ENCODE peak calls at places on chromosomes 16 and 17, in five cellular contexts. T is ascending aorta; Q is CD8-positive, alpha-beta memory T cell; H is body of pancreas; V is neuronal stem cell. S is an unnamed sample.

GRCh38 chr16:23518435-23518891 is 8.2 kb upstream of the GGA2 start:
- DNase-seq in T (no peak), Q (no peak), H (no peak), V (no peak), S (no peak)

GRCh38 chr17:27573971-27574525 is 56.9 kb upstream of the LGALS9 start:
- DNase-seq in T (no peak), Q (no peak), H (no peak), V (no peak), S (no peak)

GRCh38 chr16:49856741-49857330 is 924 bp upstream of the ZNF423 start:
- DNase-seq in T (peak; percentile 87), Q (no peak), H (peak; percentile 78), V (peak; percentile 77), S (peak; percentile 66)

GRCh38 chr17:72523491-72523890 is 402.7 kb downstream of the SOX9 start:
- DNase-seq in T (no peak), Q (no peak), H (no peak), V (no peak), S (no peak)

GRCh38 chr16:26787924-26788323 is 278.8 kb upstream of the C16orf82 start:
- DNase-seq in T (no peak), Q (no peak), H (no peak), V (no peak), S (no peak)

GRCh38 chr17:62627904-62628603 is 584 bp downstream of the MRC2 start:
- DNase-seq in T (peak; percentile 80), Q (no peak), H (no peak), V (peak; percentile 21), S (peak; percentile 47)

GRCh38 chr16:86756882-86757703 is 178.7 kb downstream of the FOXL1 start:
- DNase-seq in T (no peak), Q (no peak), H (no peak), V (no peak), S (no peak)

GRCh38 chr17:73797594-73798110 is 153.4 kb upstream of the SDK2 start:
- DNase-seq in T (peak; percentile 53), Q (no peak), H (no peak), V (no peak), S (no peak)

GRCh38 chr16:21162661-21163151 is 4.2 kb downstream of the LDAF1 start:
- DNase-seq in T (no peak), Q (no peak), H (peak; percentile 60), V (no peak), S (no peak)

GRCh38 chr16:73565263-73565662 is 517.3 kb upstream of the ZFHX3 start:
- DNase-seq in T (no peak), Q (no peak), H (no peak), V (no peak), S (no peak)

GRCh38 chr16:31221357-31222160 is 4.6 kb upstream of the PYDC1 start:
- DNase-seq in T (no peak), Q (no peak), H (no peak), V (no peak), S (no peak)

GRCh38 chr17:78040561-78041400 is 82.3 kb downstream of the TNRC6C start:
- DNase-seq in T (peak; percentile 81), Q (no peak), H (peak; percentile 23), V (no peak), S (peak; percentile 67)

GRCh38 chr16:2359919-2360318 is 19.4 kb upstream of the ABCA3 start:
- DNase-seq in T (no peak), Q (no peak), H (no peak), V (no peak), S (no peak)

GRCh38 chr16:87216148-87216823 is 100.9 kb downstream of the C16orf95 start:
- DNase-seq in T (no peak), Q (no peak), H (no peak), V (no peak), S (no peak)

GRCh38 chr17:35312790-35313711 is 60.4 kb downstream of the SLFN11 start:
- DNase-seq in T (peak; percentile 69), Q (peak; percentile 83), H (peak; percentile 55), V (peak; percentile 51), S (peak; percentile 47)

GRCh38 chr17:64420143-64420670 is 28.7 kb upstream of the MILR1 start:
- DNase-seq in T (no peak), Q (no peak), H (peak; percentile 19), V (peak; percentile 63), S (no peak)

GRCh38 chr16:59181821-59182420 is 447.8 kb upstream of the GOT2 start:
- DNase-seq in T (no peak), Q (no peak), H (no peak), V (no peak), S (no peak)

GRCh38 chr17:38544175-38544838 is 61.4 kb downstream of the SRCIN1 start:
- DNase-seq in T (no peak), Q (no peak), H (no peak), V (no peak), S (no peak)

GRCh38 chr17:31587462-31587861 is 196.0 kb downstream of the RAB11FIP4 start:
- DNase-seq in T (no peak), Q (no peak), H (no peak), V (no peak), S (no peak)

GRCh38 chr16:75733305-75734141 is 7.2 kb upstream of the CPHXL start:
- DNase-seq in T (peak; percentile 69), Q (no peak), H (no peak), V (peak; percentile 24), S (no peak)

GRCh38 chr16:68386628-68387027 is 61.7 kb downstream of the SMPD3 start:
- DNase-seq in T (no peak), Q (no peak), H (no peak), V (no peak), S (no peak)

GRCh38 chr17:58333396-58334207 is 5.0 kb upstream of the TSPOAP1 start:
- DNase-seq in T (no peak), Q (no peak), H (no peak), V (no peak), S (no peak)

GRCh38 chr17:27232328-27232727 is 61.6 kb upstream of the WSB1 start:
- DNase-seq in T (no peak), Q (no peak), H (no peak), V (no peak), S (no peak)

GRCh38 chr17:60926466-60927183 is 249.0 kb downstream of the BCAS3 start:
- DNase-seq in T (no peak), Q (no peak), H (no peak), V (no peak), S (no peak)

GRCh38 chr17:76199466-76199865 is 40.8 kb downstream of the RNF157 start:
- DNase-seq in T (no peak), Q (peak; percentile 17), H (no peak), V (no peak), S (no peak)

GRCh38 chr17:42472709-42473521 is 14.2 kb downstream of the ATP6V0A1 start:
- DNase-seq in T (no peak), Q (no peak), H (no peak), V (no peak), S (peak; percentile 39)

DNA sequence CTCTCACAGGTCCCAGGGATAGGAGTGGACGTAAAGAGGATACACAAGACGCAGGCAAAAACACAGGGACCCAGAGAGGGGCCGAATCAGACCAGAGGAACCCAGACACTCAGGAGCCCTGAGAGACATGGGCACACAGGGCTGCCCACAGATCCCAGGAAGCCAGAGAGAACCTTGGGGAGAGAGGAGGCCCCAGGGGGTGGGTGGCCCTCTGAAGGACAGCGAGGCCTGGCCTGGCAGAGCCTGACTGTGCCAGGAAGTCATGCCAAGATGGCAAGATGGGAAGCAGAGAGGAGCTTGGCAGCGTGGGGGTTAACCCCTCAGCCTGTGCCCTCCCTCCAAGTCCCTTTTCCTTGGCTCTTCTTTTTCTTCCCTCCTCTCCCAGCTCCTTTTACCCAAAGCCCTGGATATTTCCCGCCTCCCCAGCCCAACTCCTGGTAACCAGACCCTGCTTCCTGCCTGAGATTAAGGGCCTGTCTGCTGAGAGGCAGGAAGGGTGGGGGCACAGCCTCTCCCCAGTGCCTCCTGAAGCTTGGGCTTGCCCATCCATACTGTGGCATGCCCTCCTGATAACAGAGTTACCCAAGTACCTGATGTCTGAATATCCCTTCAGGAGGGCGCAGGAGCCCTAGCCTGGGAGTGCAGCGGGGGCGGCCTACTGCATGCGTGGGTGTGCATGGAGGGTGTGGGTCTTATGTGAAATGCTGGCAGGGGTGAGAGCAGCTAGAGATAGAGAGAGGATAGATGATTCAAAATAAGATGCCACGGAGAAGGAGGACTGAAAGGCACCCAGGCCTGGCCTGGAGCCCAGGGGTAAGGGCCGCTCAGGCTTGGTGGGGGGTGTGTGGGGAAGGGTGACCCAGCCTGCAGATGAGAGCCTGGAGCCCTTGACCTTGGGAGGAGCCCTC is 6.0 kb upstream of the TBX21 start:
- DNase-seq in T (no peak), Q (no peak), H (no peak), V (no peak), S (no peak)
- H3K27me3 ChIP-seq in T (peaks cover 8% of the 10 kb centered on the region), Q (peaks cover 1% of the 10 kb centered on the region), H (no peaks in the 10 kb centered on the region), V (peaks cover 6% of the 10 kb centered on the region), S (no peaks in the 10 kb centered on the region)

GRCh38 chr16:54099627-54100026 is 187.0 kb downstream of the IRX3 start:
- DNase-seq in T (no peak), Q (no peak), H (peak; percentile 78), V (no peak), S (no peak)
- H3K27ac ChIP-seq in T (no peak overlapping the region), Q (no peak overlapping the region), H (peak overlapping the region; percentile 35), V (no peak overlapping the region), S (no peak overlapping the region)

GRCh38 chr17:43547189-43547550 is 1.0 kb upstream of the ETV4 start:
- DNase-seq in T (no peak), Q (no peak), H (no peak), V (no peak), S (no peak)

GRCh38 chr17:43543771-43544575 is 2.2 kb downstream of the ETV4 start:
- DNase-seq in T (no peak), Q (no peak), H (no peak), V (no peak), S (no peak)

GRCh38 chr17:43543300-43543699 is 2.8 kb downstream of the ETV4 start:
- DNase-seq in T (no peak), Q (no peak), H (no peak), V (no peak), S (no peak)

GRCh38 chr17:43546317-43547188 is at the start of gene ETV4:
- DNase-seq in T (peak; percentile 93), Q (peak; percentile 83), H (peak; percentile 90), V (peak; percentile 94), S (peak; percentile 92)

DNA sequence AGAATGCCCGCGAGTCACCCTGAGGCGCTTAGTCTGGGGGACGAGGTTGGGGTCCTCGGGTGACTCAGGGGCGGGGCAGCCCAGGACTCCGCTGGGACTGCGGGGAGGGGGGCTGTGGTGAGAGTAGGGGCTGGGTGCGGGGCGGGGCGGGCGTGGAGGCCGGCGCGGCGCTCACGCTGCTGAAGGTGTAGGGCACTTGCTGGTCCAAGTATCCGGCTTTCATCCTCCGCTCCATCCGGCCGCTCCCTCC is 832 bp downstream of the ETV4 start:
- DNase-seq in T (no peak), Q (peak; percentile 11), H (peak; percentile 55), V (no peak), S (peak; percentile 46)
- H3K27me3 ChIP-seq in T (no peaks in the 10 kb centered on the region), Q (peaks cover 47% of the 10 kb centered on the region), H (no peaks in the 10 kb centered on the region), V (peaks cover 25% of the 10 kb centered on the region), S (no peaks in the 10 kb centered on the region)

DNA sequence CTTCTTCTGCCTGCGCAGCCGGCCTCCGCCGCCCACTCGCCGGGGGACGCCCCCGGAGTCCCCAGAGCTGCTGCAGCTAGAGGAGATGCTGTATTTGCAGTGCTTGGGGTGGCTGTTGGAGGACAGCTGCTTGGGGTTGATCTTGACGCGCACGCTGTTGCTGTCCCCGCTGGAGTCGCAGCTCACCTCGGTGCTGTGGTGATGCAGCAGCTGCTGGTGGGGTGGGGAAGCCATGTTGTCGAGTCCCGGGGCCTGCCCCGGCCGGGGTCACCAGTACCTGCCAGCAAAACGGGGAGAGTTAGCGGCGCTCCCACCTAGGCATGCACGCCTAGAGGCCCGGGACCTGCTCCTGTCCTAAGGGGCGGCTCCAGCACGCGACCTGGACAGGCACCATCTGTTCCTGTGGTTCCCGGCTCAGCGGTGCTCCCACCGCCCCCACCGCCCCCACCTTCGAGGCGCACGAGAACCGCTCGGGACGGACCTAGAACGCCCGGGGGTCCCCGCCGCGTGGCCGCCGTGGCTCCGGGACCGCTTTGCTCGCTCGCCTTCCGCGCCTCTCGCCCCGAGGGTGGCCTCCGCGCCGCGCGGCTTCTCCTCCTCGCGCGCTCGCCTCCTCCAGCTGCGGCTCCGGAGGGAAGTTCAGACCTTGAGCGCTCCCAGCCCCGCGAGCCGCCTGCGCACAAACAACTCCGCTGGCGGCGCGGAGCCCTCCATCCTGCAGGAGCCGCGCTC is 867 bp downstream of the ADCY9 start:
- DNase-seq in T (peak; percentile 76), Q (peak; percentile 15), H (peak; percentile 66), V (peak; percentile 61), S (no peak)
- H3K27ac ChIP-seq in T (peak overlapping the region; percentile 71), Q (no peak overlapping the region), H (peak overlapping the region; percentile 78), V (no peak overlapping the region), S (peak overlapping the region; percentile 84)